ENCODE peak calls at places on chromosome 5, in nine cellular contexts. G is adrenal gland; A is CD4-positive, alpha-beta T cell; Q is GM06990; N is choroid plexus epithelial cell; H is psoas muscle; B is hepatocyte; O is brain microvascular endothelial cell; K is NB4. I is an unnamed sample.

GRCh38 chr5:139660916-139661814 is 13.0 kb downstream of the CXXC5 start:
- DNase-seq in G (peak), A (no peak), Q (peak), N (peak), H (peak), B (peak), O (peak), K (peak), I (peak)

GRCh38 chr5:147643142-147643541 is 133.3 kb upstream of the DPYSL3 start:
- DNase-seq in G (no peak), A (no peak), Q (no peak), N (peak), H (no peak), B (no peak), O (no peak), K (no peak), I (no peak)

GRCh38 chr5:138873096-138873885 is 1.8 kb downstream of the LRRTM2 start:
- DNase-seq in G (no peak), A (no peak), Q (no peak), N (no peak), H (no peak), B (no peak), O (no peak), K (no peak), I (no peak)

GRCh38 chr5:82319977-82320376 is 41.8 kb upstream of the RPS23 start:
- DNase-seq in G (no peak), A (no peak), Q (no peak), N (no peak), H (no peak), B (no peak), O (no peak), K (no peak), I (no peak)

GRCh38 chr5:79845448-79846197 is 145.4 kb downstream of the MTX3 start:
- DNase-seq in G (no peak), A (no peak), Q (no peak), N (peak), H (no peak), B (no peak), O (peak), K (no peak), I (peak)

GRCh38 chr5:44871401-44871800 is 62.7 kb downstream of the MRPS30 start:
- DNase-seq in G (no peak), A (no peak), Q (no peak), N (no peak), H (no peak), B (no peak), O (no peak), K (no peak), I (no peak)

GRCh38 chr5:124377386-124377785 is 369.1 kb downstream of the ZNF608 start:
- DNase-seq in G (no peak), A (no peak), Q (no peak), N (no peak), H (no peak), B (no peak), O (no peak), K (no peak), I (no peak)

GRCh38 chr5:151692312-151692711 is 5.6 kb upstream of the SPARC start:
- DNase-seq in G (no peak), A (no peak), Q (no peak), N (no peak), H (no peak), B (no peak), O (no peak), K (no peak), I (no peak)

GRCh38 chr5:91357012-91357634 is 26.0 kb downstream of the ARRDC3 start:
- DNase-seq in G (no peak), A (no peak), Q (no peak), N (no peak), H (no peak), B (peak), O (no peak), K (no peak), I (no peak)

GRCh38 chr5:88203977-88204735 is 64.5 kb downstream of the TMEM161B start:
- DNase-seq in G (no peak), A (no peak), Q (no peak), N (peak), H (no peak), B (no peak), O (peak), K (no peak), I (no peak)

GRCh38 chr5:75681125-75681830 is 36.0 kb downstream of the POC5 start:
- DNase-seq in G (no peak), A (no peak), Q (peak), N (peak), H (no peak), B (peak), O (no peak), K (peak), I (peak)

GRCh38 chr5:179415291-179416060 is 70.2 kb upstream of the ADAMTS2 start:
- DNase-seq in G (no peak), A (no peak), Q (no peak), N (no peak), H (no peak), B (no peak), O (no peak), K (no peak), I (no peak)

GRCh38 chr5:161286066-161286655 is 260.4 kb downstream of the GABRB2 start:
- DNase-seq in G (no peak), A (no peak), Q (peak), N (no peak), H (no peak), B (no peak), O (no peak), K (no peak), I (no peak)

GRCh38 chr5:125440905-125441304 is 694.5 kb upstream of the ZNF608 start:
- DNase-seq in G (no peak), A (no peak), Q (no peak), N (no peak), H (no peak), B (no peak), O (no peak), K (no peak), I (no peak)

GRCh38 chr5:42944989-42945388 is 95.1 kb downstream of the ANXA2R start:
- DNase-seq in G (no peak), A (no peak), Q (no peak), N (peak), H (no peak), B (peak), O (peak), K (peak), I (peak)

GRCh38 chr5:176901260-176902101 is 2.3 kb upstream of the HK3 start:
- DNase-seq in G (no peak), A (no peak), Q (peak), N (no peak), H (no peak), B (no peak), O (no peak), K (no peak), I (no peak)

GRCh38 chr5:127699416-127699815 is 3.8 kb upstream of the CCDC192 start:
- DNase-seq in G (no peak), A (no peak), Q (no peak), N (peak), H (no peak), B (no peak), O (peak), K (no peak), I (no peak)

GRCh38 chr5:86617756-86618577 is at the start of gene COX7C:
- DNase-seq in G (peak), A (peak), Q (peak), N (peak), H (peak), B (peak), O (peak), K (peak), I (peak)

GRCh38 chr5:140575309-140575708 is 10.7 kb downstream of the SLC35A4 start:
- DNase-seq in G (peak), A (no peak), Q (no peak), N (peak), H (peak), B (no peak), O (peak), K (peak), I (peak)

GRCh38 chr5:173230741-173231380 is 4.1 kb downstream of the NKX2-5 start:
- DNase-seq in G (no peak), A (no peak), Q (no peak), N (no peak), H (no peak), B (no peak), O (no peak), K (no peak), I (no peak)

GRCh38 chr5:31638748-31639418 is at the start of gene PDZD2:
- DNase-seq in G (peak), A (peak), Q (peak), N (peak), H (peak), B (peak), O (peak), K (peak), I (peak)
- TF ChIP-seq CTCF in G (peak), A (peak), Q (peak), N (peak), H (peak), B (peak), O (peak), K (peak), I (peak)

GRCh38 chr5:464446-464842 is 21.5 kb downstream of the EXOC3 start:
- DNase-seq in G (peak), A (no peak), Q (no peak), N (no peak), H (no peak), B (no peak), O (no peak), K (no peak), I (no peak)

GRCh38 chr5:465591-466403 is 22.8 kb downstream of the EXOC3 start:
- DNase-seq in G (no peak), A (no peak), Q (no peak), N (no peak), H (no peak), B (no peak), O (no peak), K (no peak), I (no peak)

GRCh38 chr5:468401-468800 is 25.4 kb downstream of the EXOC3 start:
- DNase-seq in G (no peak), A (no peak), Q (no peak), N (no peak), H (no peak), B (no peak), O (no peak), K (no peak), I (no peak)

GRCh38 chr5:464843-465590 is 22.0 kb downstream of the EXOC3 start:
- DNase-seq in G (peak), A (no peak), Q (no peak), N (no peak), H (no peak), B (no peak), O (no peak), K (no peak), I (no peak)

GRCh38 chr5:466661-467310 is 23.8 kb downstream of the EXOC3 start:
- DNase-seq in G (no peak), A (no peak), Q (no peak), N (no peak), H (no peak), B (no peak), O (no peak), K (no peak), I (no peak)
- TF ChIP-seq CTCF in G (no peak), A (no peak), Q (no peak), N (no peak), H (no peak), B (no peak), O (no peak), K (no peak), I (no peak)

GRCh38 chr5:112317866-112318265 is 101.2 kb downstream of the EPB41L4A start:
- DNase-seq in G (no peak), A (no peak), Q (no peak), N (no peak), H (no peak), B (no peak), O (no peak), K (no peak), I (no peak)

GRCh38 chr5:112316006-112316405 is 103.1 kb downstream of the EPB41L4A start:
- DNase-seq in G (no peak), A (no peak), Q (no peak), N (no peak), H (no peak), B (no peak), O (no peak), K (no peak), I (no peak)

GRCh38 chr5:112318346-112318745 is 100.7 kb downstream of the EPB41L4A start:
- DNase-seq in G (no peak), A (no peak), Q (no peak), N (no peak), H (no peak), B (no peak), O (no peak), K (no peak), I (no peak)

GRCh38 chr5:112320408-112320807 is 98.7 kb downstream of the EPB41L4A start:
- DNase-seq in G (no peak), A (no peak), Q (no peak), N (no peak), H (no peak), B (no peak), O (no peak), K (no peak), I (no peak)

GRCh38 chr5:112316731-112317130 is 102.3 kb downstream of the EPB41L4A start:
- DNase-seq in G (peak), A (no peak), Q (no peak), N (no peak), H (no peak), B (no peak), O (no peak), K (no peak), I (no peak)
- TF ChIP-seq CTCF in G (no peak), A (no peak), Q (no peak), N (no peak), H (no peak), B (no peak), O (no peak), K (no peak), I (no peak)

GRCh38 chr5:119449882-119450281 is 2.4 kb upstream of the HSD17B4 start:
- DNase-seq in G (no peak), A (no peak), Q (no peak), N (peak), H (no peak), B (no peak), O (no peak), K (no peak), I (no peak)

GRCh38 chr5:119452060-119452372 is 281 bp upstream of the HSD17B4 start:
- DNase-seq in G (no peak), A (no peak), Q (no peak), N (no peak), H (no peak), B (no peak), O (no peak), K (no peak), I (no peak)

GRCh38 chr5:119453045-119453383 is 717 bp downstream of the HSD17B4 start:
- DNase-seq in G (peak), A (no peak), Q (no peak), N (peak), H (no peak), B (no peak), O (peak), K (peak), I (no peak)

GRCh38 chr5:119452373-119453044 is at the start of gene HSD17B4:
- DNase-seq in G (peak), A (peak), Q (peak), N (peak), H (peak), B (peak), O (peak), K (peak), I (peak)

GRCh38 chr5:119451561-119451960 is 736 bp upstream of the HSD17B4 start:
- DNase-seq in G (no peak), A (no peak), Q (no peak), N (no peak), H (no peak), B (no peak), O (no peak), K (no peak), I (no peak)
- TF ChIP-seq CTCF in G (no peak), A (no peak), Q (no peak), N (no peak), H (no peak), B (no peak), O (peak), K (no peak), I (peak)

DNA sequence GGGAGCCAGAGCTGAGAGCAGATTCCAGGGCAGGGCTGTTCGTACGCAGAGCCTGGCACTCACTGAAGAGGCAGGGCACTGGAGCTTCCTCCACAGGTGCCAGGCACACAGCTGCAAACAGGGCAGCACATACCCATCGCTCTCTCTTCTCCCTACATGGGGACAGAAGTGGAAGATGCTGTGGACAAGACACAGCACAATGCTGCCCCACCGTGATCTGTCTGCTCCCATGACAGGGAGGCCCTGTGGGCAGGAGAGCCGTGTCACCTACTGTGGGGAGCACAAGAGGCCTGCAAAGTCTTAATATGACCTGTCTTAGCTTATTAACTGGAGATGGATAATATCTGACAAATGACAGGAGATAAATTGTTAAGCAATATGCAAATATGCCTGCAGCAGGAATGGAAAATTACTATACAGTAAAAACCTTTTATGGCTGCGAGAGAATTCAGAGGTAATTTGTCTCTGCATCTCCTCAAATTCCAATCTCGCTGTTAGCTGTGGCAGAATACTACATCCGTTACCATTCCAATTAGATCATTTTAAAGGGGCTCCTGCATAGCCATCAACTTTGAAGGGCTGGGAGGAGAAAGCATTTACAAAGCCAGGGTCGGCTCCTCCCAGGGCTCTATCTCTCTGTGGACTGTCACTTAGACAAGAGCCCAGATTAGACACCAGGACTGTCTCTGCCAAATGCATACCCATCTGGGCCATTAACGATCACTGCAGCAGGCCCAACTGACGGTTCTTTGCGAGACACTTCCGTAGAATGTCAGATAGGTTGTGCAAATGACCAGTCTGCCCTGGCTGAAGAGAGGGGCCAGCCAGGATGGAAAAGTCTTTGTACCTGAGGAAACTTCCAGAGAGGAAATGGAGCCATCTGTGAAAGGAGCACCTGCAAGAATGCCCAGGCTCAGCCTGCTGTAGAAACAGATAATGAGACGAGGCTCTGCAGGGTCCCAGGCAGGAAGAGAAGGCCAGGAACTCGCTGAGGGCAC is 90.7 kb upstream of the FSTL4 start:
- DNase-seq in G (no peak), A (no peak), Q (no peak), N (no peak), H (no peak), B (no peak), O (no peak), K (no peak), I (no peak)
- TF ChIP-seq CTCF in G (no peak), A (no peak), Q (no peak), N (no peak), H (no peak), B (no peak), O (no peak), K (no peak), I (no peak)

DNA sequence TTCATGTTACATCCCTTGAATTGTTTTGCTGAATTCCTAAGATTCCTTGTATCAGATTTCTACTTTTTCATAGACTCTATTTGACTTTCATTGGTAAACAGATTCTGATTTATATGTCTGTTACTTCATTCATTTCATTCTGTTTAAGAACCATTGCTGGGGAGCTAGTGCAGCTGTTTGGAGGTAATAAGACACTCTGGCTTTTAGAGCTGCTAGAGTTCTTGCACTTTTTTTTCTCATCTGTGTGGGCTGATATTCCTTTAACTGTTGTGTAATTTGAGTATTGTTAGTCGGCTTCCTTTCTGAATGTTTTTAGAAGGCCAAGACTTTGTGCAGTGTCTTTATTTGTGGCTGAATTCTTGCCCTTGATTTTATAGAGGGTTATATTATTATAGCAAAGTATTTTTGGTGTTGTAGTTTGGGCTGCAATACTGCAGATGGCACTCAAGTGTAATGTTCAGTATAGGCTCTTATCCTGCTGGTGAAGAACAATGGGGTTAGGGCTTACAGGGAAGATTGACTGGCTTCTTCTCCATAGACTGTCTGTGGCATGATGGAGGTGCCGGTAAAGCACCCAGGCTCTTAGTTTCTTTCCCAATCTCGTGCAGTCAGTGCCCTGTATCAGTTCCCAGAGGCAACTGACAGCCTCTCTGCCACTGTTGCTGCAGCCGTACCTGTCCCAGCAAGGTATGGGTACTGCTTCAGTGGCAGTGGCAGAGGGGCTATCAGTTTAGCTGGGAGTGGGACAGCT is 162.2 kb downstream of the OXCT1 start:
- DNase-seq in G (peak), A (no peak), Q (no peak), N (peak), H (no peak), B (no peak), O (peak), K (peak), I (peak)
- TF ChIP-seq CTCF in G (no peak), A (no peak), Q (peak), N (peak), H (peak), B (peak), O (peak), K (peak), I (peak)

GRCh38 chr5:31936699-31937098 is 237.4 kb downstream of the GOLPH3 start:
- DNase-seq in G (no peak), A (no peak), Q (no peak), N (no peak), H (no peak), B (no peak), O (no peak), K (no peak), I (no peak)
- TF ChIP-seq CTCF in G (no peak), A (no peak), Q (no peak), N (no peak), H (no peak), B (no peak), O (no peak), K (no peak), I (no peak)

GRCh38 chr5:104734046-104734445 is 1171.5 kb upstream of the NUDT12 start:
- DNase-seq in G (no peak), A (no peak), Q (no peak), N (no peak), H (no peak), B (no peak), O (no peak), K (no peak), I (no peak)
- TF ChIP-seq CTCF in G (no peak), A (no peak), Q (no peak), N (no peak), H (no peak), B (no peak), O (peak), K (no peak), I (no peak)

I was measured in HFFc6.